ENCODE peak calls at places on chromosome 7, in nine cellular contexts. A, E, C, H, Y, Q, W, L and I are unnamed samples. For H3K4me1, the result is how much of the 10 kb centered on the place peaks cover.

GRCh38 chr7:11831383-11831726 is 643 bp downstream of the THSD7A start:
- DNase-seq in H (no peak), L (no peak), Q (no peak), Y (peak), A (no peak), W (peak), E (no peak), C (no peak), I (no peak)

GRCh38 chr7:20407585-20408466 is 77.1 kb downstream of the ITGB8 start:
- DNase-seq in A (no peak), Q (no peak), E (no peak), C (no peak), H (no peak), Y (peak), W (peak), L (no peak), I (peak)

GRCh38 chr7:7122033-7122478 is 60.3 kb upstream of the C1GALT1 start:
- DNase-seq in H (no peak), C (no peak), L (no peak), Y (peak), A (no peak), W (no peak), Q (no peak), E (no peak), I (no peak)

GRCh38 chr7:24966802-24967201 is 13.2 kb downstream of the OSBPL3 start:
- DNase-seq in H (no peak), Y (peak), C (no peak), E (no peak), Q (no peak), L (no peak), A (no peak), W (no peak), I (no peak)

GRCh38 chr7:46522354-46522906 is 601.4 kb upstream of the IGFBP3 start:
- DNase-seq in Y (no peak), L (no peak), Q (no peak), E (no peak), W (no peak), C (no peak), A (no peak), H (no peak), I (no peak)

GRCh38 chr7:108423089-108423989 is 32.9 kb downstream of the NRCAM start:
- DNase-seq in A (no peak), H (no peak), W (no peak), C (no peak), E (no peak), L (no peak), Q (no peak), Y (no peak), I (no peak)

GRCh38 chr7:16940777-16941176 is 59.0 kb upstream of the AGR3 start:
- DNase-seq in W (no peak), C (no peak), H (no peak), E (no peak), L (no peak), Y (no peak), A (no peak), Q (no peak), I (no peak)

GRCh38 chr7:81812514-81813472 is 42.9 kb upstream of the HGF start:
- DNase-seq in A (no peak), Q (no peak), W (no peak), E (no peak), H (no peak), Y (no peak), C (no peak), L (no peak), I (no peak)

GRCh38 chr7:121286742-121287699 is 41.8 kb upstream of the WNT16 start:
- DNase-seq in A (no peak), H (no peak), L (no peak), W (no peak), E (no peak), Y (no peak), Q (no peak), C (no peak), I (no peak)

GRCh38 chr7:116560021-116560970 is 35.5 kb downstream of the CAV1 start:
- DNase-seq in C (no peak), E (no peak), H (peak), Q (no peak), L (peak), A (no peak), Y (no peak), W (no peak), I (no peak)

GRCh38 chr7:50502001-50502684 is 52.0 kb upstream of the FIGNL1 start:
- DNase-seq in Y (peak), L (no peak), W (peak), Q (no peak), E (no peak), C (no peak), A (no peak), H (peak), I (no peak)

GRCh38 chr7:69599211-69599878 is 1.1 kb downstream of the AUTS2 start:
- DNase-seq in H (peak), Y (no peak), L (peak), W (peak), Q (no peak), C (no peak), A (peak), E (no peak), I (peak)

GRCh38 chr7:33721895-33722294 is 183.4 kb upstream of the BMPER start:
- DNase-seq in Q (no peak), Y (no peak), L (no peak), H (no peak), E (no peak), W (no peak), C (no peak), A (no peak), I (no peak)

GRCh38 chr7:27205325-27206280 is 5.7 kb upstream of the HOXA13 start:
- DNase-seq in L (no peak), Y (no peak), A (no peak), H (no peak), Q (no peak), C (no peak), W (no peak), E (no peak), I (peak)

DNA sequence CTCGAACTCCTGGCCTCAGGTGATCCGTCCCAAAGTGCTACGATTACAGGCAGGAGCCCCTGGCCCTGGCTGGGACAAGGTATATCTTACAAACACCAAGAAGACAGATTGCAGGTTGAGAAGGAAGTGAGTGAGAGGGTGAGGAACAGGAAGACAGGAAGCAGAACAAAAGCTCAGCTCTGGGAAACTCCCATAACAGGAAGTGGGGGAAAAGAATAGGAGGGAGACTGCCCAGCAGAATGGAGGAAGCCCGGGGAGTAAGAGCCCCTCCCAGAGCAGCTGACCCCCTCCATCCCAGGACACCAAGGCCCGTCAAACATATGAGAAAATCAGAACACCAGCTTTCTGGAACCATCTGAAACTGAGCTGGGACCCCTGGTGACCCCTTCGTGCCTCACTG is 2.9 kb downstream of the TECPR1 start:
- DNase-seq in A (peak), L (no peak), C (no peak), E (no peak), Q (no peak), Y (no peak), H (no peak), W (no peak), I (no peak)
- H3K4me3 ChIP-seq in A (no peak), L (no peak), C (no peak), E (no peak), Q (no peak), Y (no peak), H (no peak), W (no peak), I (no peak)

DNA sequence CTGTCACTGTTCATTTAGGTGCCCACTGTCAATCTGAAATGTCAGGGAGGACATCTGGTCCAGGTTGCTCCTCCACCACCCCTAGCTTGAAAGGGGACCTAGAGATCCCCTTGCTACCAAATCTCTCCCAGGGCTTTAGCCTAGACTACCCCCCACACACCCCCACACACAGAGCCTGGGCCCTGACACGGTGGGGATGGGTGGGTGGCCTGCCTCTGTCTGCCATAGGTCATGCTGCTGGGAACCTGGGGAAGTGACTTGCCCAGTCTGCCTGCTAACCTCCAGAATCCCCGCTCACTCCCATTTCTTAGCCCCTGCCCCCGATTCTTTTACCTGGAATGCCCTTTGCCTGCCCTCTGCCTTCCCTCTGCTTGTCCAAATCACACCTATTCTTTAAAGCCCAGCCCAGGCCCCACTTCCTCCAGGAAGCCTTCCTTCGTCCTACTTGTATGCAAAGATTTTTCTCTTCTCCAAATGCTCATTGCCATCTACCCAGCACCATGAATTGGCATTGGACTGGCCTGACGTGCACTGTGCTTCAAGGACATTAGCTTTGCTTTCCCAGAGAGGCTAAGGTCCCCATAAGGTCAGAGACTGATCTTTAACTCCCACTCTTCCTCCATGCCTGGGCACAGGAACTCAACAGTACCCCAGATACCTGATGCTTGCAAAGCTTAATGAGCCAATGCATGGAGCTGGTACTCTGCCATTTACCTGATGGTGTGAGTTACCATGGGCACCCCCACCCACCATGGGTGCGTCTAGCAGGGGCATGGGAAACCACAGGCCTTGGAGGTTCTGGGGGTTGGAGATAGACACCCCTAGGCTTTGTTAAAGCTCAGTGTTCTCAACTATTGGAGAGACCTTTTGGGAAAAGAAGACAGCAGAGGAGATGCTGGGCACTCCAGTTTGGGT is 1.9 kb upstream of the SMARCD3 start:
- DNase-seq in L (no peak), A (no peak), E (no peak), Y (no peak), W (peak), Q (no peak), H (no peak), C (no peak), I (no peak)
- H3K4me1 ChIP-seq in L (half or more), A (half or more), E (under half), Y (half or more), W (half or more), Q (half or more), H (under half), C (half or more), I (under half)

GRCh38 chr7:88758355-88759215 is 915 bp upstream of the ZNF804B start:
- DNase-seq in Q (no peak), E (no peak), C (no peak), A (peak), H (no peak), W (peak), Y (peak), L (peak), I (peak)

GRCh38 chr7:88759216-88759955 is at the start of gene ZNF804B:
- DNase-seq in L (peak), A (peak), Q (no peak), E (no peak), C (peak), Y (no peak), H (no peak), W (no peak), I (peak)

GRCh38 chr7:88757371-88757770 is 2.1 kb upstream of the ZNF804B start:
- DNase-seq in L (no peak), A (no peak), H (no peak), W (no peak), Q (no peak), C (no peak), E (no peak), Y (no peak), I (no peak)

GRCh38 chr7:88761779-88762178 is 2.3 kb downstream of the ZNF804B start:
- DNase-seq in C (no peak), L (no peak), A (peak), W (no peak), E (no peak), Y (no peak), H (no peak), Q (no peak), I (no peak)

DNA sequence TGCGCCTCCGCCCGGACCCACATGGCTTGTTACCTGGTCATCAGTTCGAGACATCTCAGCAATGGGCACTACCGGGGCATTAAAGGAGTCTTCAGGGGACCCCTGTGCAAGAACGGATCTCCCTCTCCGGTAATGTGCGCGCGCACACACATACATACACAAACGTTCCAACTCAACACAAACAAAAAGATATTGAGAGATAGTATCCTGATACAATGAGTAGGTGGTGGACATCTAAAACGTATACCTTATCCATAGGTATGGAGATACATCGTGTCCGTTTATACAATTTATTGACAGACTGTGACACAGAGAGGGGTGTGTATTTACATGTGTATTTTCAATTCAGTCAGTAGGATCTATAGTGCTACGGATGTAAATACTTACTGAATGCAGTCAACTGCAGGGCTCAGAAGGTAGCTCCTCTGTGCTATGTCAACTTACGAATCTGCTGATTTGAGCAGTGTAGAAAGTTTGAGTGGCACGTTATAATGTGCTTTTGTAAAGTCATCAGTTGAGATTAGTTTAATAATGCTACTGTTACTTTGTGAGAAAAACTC is 536 bp downstream of the ZNF804B start:
- DNase-seq in W (no peak), Q (no peak), H (no peak), E (no peak), C (no peak), Y (no peak), A (no peak), L (no peak), I (no peak)
- H3K4me3 ChIP-seq in W (no peak), Q (no peak), H (no peak), E (no peak), C (peak), Y (peak), A (peak), L (peak), I (peak)

GRCh38 chr7:90825779-90826178 is 229.7 kb downstream of the CDK14 start:
- DNase-seq in E (no peak), Y (peak), Q (no peak), A (no peak), L (no peak), W (no peak), C (no peak), H (no peak), I (no peak)
- H3K4me1 ChIP-seq in E (under half), Y (under half), Q (under half), A (under half), L (under half), W (under half), C (under half), H (under half), I (under half)

DNA sequence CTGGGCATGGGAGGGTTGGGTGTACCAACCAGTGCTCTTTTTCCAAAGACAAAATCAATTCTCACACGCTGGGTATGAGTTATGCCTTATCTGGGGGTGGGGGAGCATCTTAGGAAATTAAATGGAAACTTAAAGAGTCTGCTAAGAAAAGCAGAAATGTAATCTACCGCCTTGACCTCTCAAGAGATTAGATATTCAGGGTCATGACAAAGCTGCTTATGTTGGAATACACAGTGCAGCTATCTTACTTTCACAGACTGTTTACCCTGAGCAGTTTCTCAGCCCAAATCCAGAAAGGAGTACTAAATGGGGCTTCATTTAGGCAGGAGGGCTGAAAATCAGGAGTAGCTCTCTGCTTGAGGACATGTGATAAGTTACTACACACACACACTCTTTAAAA is 2.6 kb downstream of the MEST start:
- DNase-seq in Y (peak), H (no peak), A (no peak), E (no peak), L (no peak), C (no peak), W (no peak), Q (no peak), I (no peak)
- H3K4me3 ChIP-seq in Y (no peak), H (no peak), A (no peak), E (no peak), L (peak), C (no peak), W (no peak), Q (no peak), I (peak)

GRCh38 chr7:66142334-66142733 is 27.7 kb downstream of the CRCP start:
- DNase-seq in H (no peak), L (no peak), Q (no peak), Y (no peak), E (no peak), W (no peak), C (no peak), A (no peak), I (no peak)
- H3K4me1 ChIP-seq in H (under half), L (under half), Q (under half), Y (under half), E (under half), W (under half), C (under half), A (half or more), I (under half)

GRCh38 chr7:80749270-80749669 is 110.8 kb downstream of the CD36 start:
- DNase-seq in H (no peak), W (no peak), Y (no peak), C (no peak), A (no peak), Q (no peak), E (no peak), L (no peak), I (no peak)
- H3K4me3 ChIP-seq in H (no peak), W (no peak), Y (no peak), C (no peak), A (no peak), Q (no peak), E (no peak), L (no peak), I (no peak)

GRCh38 chr7:29336851-29337627 is 142.5 kb downstream of the CHN2 start:
- DNase-seq in E (no peak), Y (no peak), H (no peak), C (no peak), A (no peak), Q (no peak), W (peak), L (no peak), I (no peak)

GRCh38 chr7:29335188-29336083 is 140.9 kb downstream of the CHN2 start:
- DNase-seq in W (no peak), L (no peak), A (peak), Y (no peak), E (no peak), H (no peak), Q (no peak), C (no peak), I (no peak)

GRCh38 chr7:29341156-29341555 is 146.6 kb downstream of the CHN2 start:
- DNase-seq in A (no peak), Y (no peak), H (no peak), E (no peak), L (no peak), C (no peak), Q (no peak), W (no peak), I (no peak)

GRCh38 chr7:29340691-29341090 is 146.1 kb downstream of the CHN2 start:
- DNase-seq in C (no peak), E (no peak), Q (no peak), L (no peak), W (no peak), A (no peak), Y (no peak), H (no peak), I (no peak)

DNA sequence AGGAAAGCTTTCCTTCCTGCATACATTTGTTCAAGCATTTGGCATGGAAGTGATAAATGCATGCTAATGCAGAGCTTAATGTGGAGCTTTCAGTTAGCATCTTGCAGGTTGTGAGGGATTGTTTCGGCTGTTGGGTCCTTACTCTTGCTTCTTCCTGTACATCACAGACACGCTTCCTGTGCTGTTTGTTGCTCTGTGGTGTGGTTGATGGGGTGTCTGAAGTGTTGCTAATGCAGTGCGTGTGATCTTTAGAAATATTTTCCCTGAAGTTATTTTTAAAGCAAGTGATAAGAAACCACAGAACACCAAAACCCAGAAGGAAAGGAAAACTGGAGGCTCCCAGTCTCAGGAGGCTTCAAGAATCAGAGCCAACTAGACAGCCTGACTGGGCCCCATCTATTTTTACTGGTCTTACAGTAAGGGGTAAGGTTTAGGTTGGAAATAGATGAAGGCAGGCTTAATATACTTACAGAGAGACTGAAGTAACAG is 143.1 kb downstream of the CHN2 start:
- DNase-seq in W (no peak), L (no peak), A (no peak), E (no peak), Y (peak), H (no peak), Q (no peak), C (no peak), I (no peak)
- H3K4me1 ChIP-seq in W (under half), L (under half), A (under half), E (under half), Y (under half), H (under half), Q (under half), C (under half), I (under half)

GRCh38 chr7:92206672-92207071 is 27.7 kb upstream of the LRRD1 start:
- DNase-seq in L (no peak), W (no peak), Q (no peak), H (no peak), C (no peak), E (no peak), A (no peak), Y (no peak), I (no peak)

GRCh38 chr7:92200791-92201190 is 21.8 kb upstream of the LRRD1 start:
- DNase-seq in W (no peak), L (no peak), A (no peak), H (no peak), C (no peak), Q (no peak), Y (no peak), E (no peak), I (no peak)

GRCh38 chr7:92205987-92206386 is 27.0 kb upstream of the LRRD1 start:
- DNase-seq in A (no peak), Q (no peak), W (no peak), L (no peak), H (no peak), E (no peak), Y (no peak), C (no peak), I (peak)
- H3K4me3 ChIP-seq in A (no peak), Q (no peak), W (no peak), L (no peak), H (no peak), E (no peak), Y (no peak), C (no peak), I (no peak)